ENCODE peak calls at places on chromosomes 4 and X, in eight cellular contexts. One of them, this sample, is unnamed.

GRCh38 chrX:72201836-72202536 is 20.4 kb downstream of the PIN4 start:
- DNase-seq in NCI-H2029 treated with DMSO at 0.1 percent for 48 hours: no peak
- DNase-seq in cardiac fibroblast: peak
- DNase-seq in anterior cingulate cortex: no peak
- DNase-seq in NCI-H345: no peak
- DNase-seq in EH: peak
- DNase-seq in AG08396: no peak
- DNase-seq in RPMI8226: no peak
- DNase-seq in this sample: peak

GRCh38 chrX:53681661-53682060 is 4.9 kb downstream of the HUWE1 start:
- DNase-seq in EH: peak
- DNase-seq in NCI-H345: no peak
- DNase-seq in AG08396: no peak
- DNase-seq in NCI-H2029 treated with DMSO at 0.1 percent for 48 hours: no peak
- DNase-seq in cardiac fibroblast: peak
- DNase-seq in RPMI8226: no peak
- DNase-seq in anterior cingulate cortex: no peak
- DNase-seq in this sample: peak

GRCh38 chr4:186772936-186773335 is 49.3 kb upstream of the FAT1 start:
- DNase-seq in NCI-H345: no peak
- DNase-seq in anterior cingulate cortex: no peak
- DNase-seq in EH: no peak
- DNase-seq in AG08396: no peak
- DNase-seq in NCI-H2029 treated with DMSO at 0.1 percent for 48 hours: no peak
- DNase-seq in cardiac fibroblast: peak
- DNase-seq in RPMI8226: no peak
- DNase-seq in this sample: no peak

GRCh38 chr4:93779228-93779627 is 49.3 kb upstream of the ATOH1 start:
- DNase-seq in anterior cingulate cortex: no peak
- DNase-seq in cardiac fibroblast: no peak
- DNase-seq in EH: no peak
- DNase-seq in NCI-H2029 treated with DMSO at 0.1 percent for 48 hours: no peak
- DNase-seq in RPMI8226: no peak
- DNase-seq in NCI-H345: no peak
- DNase-seq in AG08396: no peak
- DNase-seq in this sample: no peak

GRCh38 chr4:155371432-155372043 is 5.2 kb downstream of the MAP9 start:
- DNase-seq in AG08396: no peak
- DNase-seq in RPMI8226: no peak
- DNase-seq in EH: peak
- DNase-seq in NCI-H345: peak
- DNase-seq in cardiac fibroblast: peak
- DNase-seq in anterior cingulate cortex: no peak
- DNase-seq in NCI-H2029 treated with DMSO at 0.1 percent for 48 hours: no peak
- DNase-seq in this sample: peak

GRCh38 chr4:99845179-99845578 is 28.6 kb downstream of the DAPP1 start:
- DNase-seq in AG08396: no peak
- DNase-seq in NCI-H2029 treated with DMSO at 0.1 percent for 48 hours: no peak
- DNase-seq in EH: no peak
- DNase-seq in RPMI8226: no peak
- DNase-seq in cardiac fibroblast: no peak
- DNase-seq in NCI-H345: no peak
- DNase-seq in anterior cingulate cortex: no peak
- DNase-seq in this sample: no peak

GRCh38 chr4:41360214-41360910 is 103.6 kb downstream of the UCHL1 start:
- DNase-seq in NCI-H345: peak
- DNase-seq in EH: peak
- DNase-seq in AG08396: peak
- DNase-seq in cardiac fibroblast: peak
- DNase-seq in anterior cingulate cortex: peak
- DNase-seq in RPMI8226: peak
- DNase-seq in NCI-H2029 treated with DMSO at 0.1 percent for 48 hours: peak
- DNase-seq in this sample: peak

GRCh38 chr4:73021634-73022033 is 47.9 kb downstream of the COX18 start:
- DNase-seq in anterior cingulate cortex: no peak
- DNase-seq in EH: peak
- DNase-seq in AG08396: peak
- DNase-seq in RPMI8226: peak
- DNase-seq in NCI-H345: no peak
- DNase-seq in cardiac fibroblast: peak
- DNase-seq in NCI-H2029 treated with DMSO at 0.1 percent for 48 hours: no peak
- DNase-seq in this sample: peak

GRCh38 chrX:6052111-6052745 is 176.4 kb downstream of the NLGN4X start:
- DNase-seq in anterior cingulate cortex: no peak
- DNase-seq in AG08396: no peak
- DNase-seq in EH: no peak
- DNase-seq in RPMI8226: no peak
- DNase-seq in cardiac fibroblast: no peak
- DNase-seq in NCI-H2029 treated with DMSO at 0.1 percent for 48 hours: no peak
- DNase-seq in NCI-H345: no peak
- DNase-seq in this sample: no peak

GRCh38 chrX:101171883-101172400 is 47.6 kb upstream of the DRP2 start:
- DNase-seq in RPMI8226: no peak
- DNase-seq in NCI-H2029 treated with DMSO at 0.1 percent for 48 hours: no peak
- DNase-seq in AG08396: no peak
- DNase-seq in EH: no peak
- DNase-seq in cardiac fibroblast: peak
- DNase-seq in anterior cingulate cortex: no peak
- DNase-seq in NCI-H345: no peak
- DNase-seq in this sample: peak

GRCh38 chr4:103091601-103092223 is 7.9 kb downstream of the BDH2 start:
- DNase-seq in NCI-H345: peak
- DNase-seq in anterior cingulate cortex: no peak
- DNase-seq in AG08396: no peak
- DNase-seq in cardiac fibroblast: peak
- DNase-seq in NCI-H2029 treated with DMSO at 0.1 percent for 48 hours: peak
- DNase-seq in RPMI8226: peak
- DNase-seq in EH: peak
- DNase-seq in this sample: peak

GRCh38 chr4:175560628-175561027 is 251.4 kb downstream of the GPM6A start:
- DNase-seq in anterior cingulate cortex: no peak
- DNase-seq in cardiac fibroblast: peak
- DNase-seq in EH: peak
- DNase-seq in AG08396: no peak
- DNase-seq in RPMI8226: no peak
- DNase-seq in NCI-H2029 treated with DMSO at 0.1 percent for 48 hours: peak
- DNase-seq in NCI-H345: peak
- DNase-seq in this sample: peak

GRCh38 chr4:123744664-123745290 is 348.2 kb downstream of the SPRY1 start:
- DNase-seq in NCI-H345: peak
- DNase-seq in anterior cingulate cortex: no peak
- DNase-seq in RPMI8226: no peak
- DNase-seq in cardiac fibroblast: peak
- DNase-seq in AG08396: no peak
- DNase-seq in NCI-H2029 treated with DMSO at 0.1 percent for 48 hours: no peak
- DNase-seq in EH: no peak
- DNase-seq in this sample: no peak

This sample was measured in ELR.